ENCODE peak calls at places on chromosomes 1 and 21, in nine cellular contexts. One of them, this sample, is unnamed.

GRCh38 chr1:22320703-22321344 is 130.8 kb upstream of the ZBTB40 start:
- DNase-seq in endothelial cell: no peak
- DNase-seq in stimulated activated naive CD8-positive, alpha-beta T cell treated with anti-CD3 and anti-CD28 coated beads, Interleukin-15, amount 100 ng/mL, for 72 hours: no peak
- DNase-seq in occipital lobe: no peak
- DNase-seq in GM12865: no peak
- DNase-seq in aorta: no peak
- DNase-seq in ovary: no peak
- DNase-seq in stimulated activated CD4-positive, alpha-beta T cell treated with anti-CD3 and anti-CD28 coated beads, Interleukin-1b, Interleukin-23, amount 100 ng/mL, for 1 hour: no peak
- DNase-seq in PC-3: no peak
- DNase-seq in this sample: no peak

GRCh38 chr1:194225781-194226180 is 1039.4 kb upstream of the B3GALT2 start:
- DNase-seq in stimulated activated CD4-positive, alpha-beta T cell treated with anti-CD3 and anti-CD28 coated beads, Interleukin-1b, Interleukin-23, amount 100 ng/mL, for 1 hour: no peak
- DNase-seq in PC-3: no peak
- DNase-seq in ovary: no peak
- DNase-seq in aorta: no peak
- DNase-seq in endothelial cell: no peak
- DNase-seq in stimulated activated naive CD8-positive, alpha-beta T cell treated with anti-CD3 and anti-CD28 coated beads, Interleukin-15, amount 100 ng/mL, for 72 hours: no peak
- DNase-seq in occipital lobe: no peak
- DNase-seq in GM12865: peak
- DNase-seq in this sample: no peak

GRCh38 chr1:168097921-168098528 is 38.7 kb downstream of the GPR161 start:
- DNase-seq in occipital lobe: no peak
- DNase-seq in ovary: no peak
- DNase-seq in GM12865: no peak
- DNase-seq in stimulated activated naive CD8-positive, alpha-beta T cell treated with anti-CD3 and anti-CD28 coated beads, Interleukin-15, amount 100 ng/mL, for 72 hours: no peak
- DNase-seq in PC-3: no peak
- DNase-seq in endothelial cell: no peak
- DNase-seq in stimulated activated CD4-positive, alpha-beta T cell treated with anti-CD3 and anti-CD28 coated beads, Interleukin-1b, Interleukin-23, amount 100 ng/mL, for 1 hour: no peak
- DNase-seq in aorta: no peak
- DNase-seq in this sample: no peak

GRCh38 chr1:234621657-234622335 is 11.8 kb upstream of the IRF2BP2 start:
- DNase-seq in PC-3: no peak
- DNase-seq in stimulated activated CD4-positive, alpha-beta T cell treated with anti-CD3 and anti-CD28 coated beads, Interleukin-1b, Interleukin-23, amount 100 ng/mL, for 1 hour: no peak
- DNase-seq in ovary: no peak
- DNase-seq in occipital lobe: no peak
- DNase-seq in aorta: no peak
- DNase-seq in endothelial cell: no peak
- DNase-seq in stimulated activated naive CD8-positive, alpha-beta T cell treated with anti-CD3 and anti-CD28 coated beads, Interleukin-15, amount 100 ng/mL, for 72 hours: no peak
- DNase-seq in GM12865: no peak
- DNase-seq in this sample: no peak

GRCh38 chr1:152003846-152004442 is 10.3 kb upstream of the S100A10 start:
- DNase-seq in occipital lobe: no peak
- DNase-seq in PC-3: peak
- DNase-seq in GM12865: no peak
- DNase-seq in stimulated activated naive CD8-positive, alpha-beta T cell treated with anti-CD3 and anti-CD28 coated beads, Interleukin-15, amount 100 ng/mL, for 72 hours: no peak
- DNase-seq in endothelial cell: no peak
- DNase-seq in ovary: no peak
- DNase-seq in aorta: no peak
- DNase-seq in stimulated activated CD4-positive, alpha-beta T cell treated with anti-CD3 and anti-CD28 coated beads, Interleukin-1b, Interleukin-23, amount 100 ng/mL, for 1 hour: no peak
- DNase-seq in this sample: no peak

GRCh38 chr1:152398812-152399698 is 15.0 kb downstream of the CRNN start:
- DNase-seq in ovary: no peak
- DNase-seq in occipital lobe: no peak
- DNase-seq in stimulated activated CD4-positive, alpha-beta T cell treated with anti-CD3 and anti-CD28 coated beads, Interleukin-1b, Interleukin-23, amount 100 ng/mL, for 1 hour: no peak
- DNase-seq in stimulated activated naive CD8-positive, alpha-beta T cell treated with anti-CD3 and anti-CD28 coated beads, Interleukin-15, amount 100 ng/mL, for 72 hours: no peak
- DNase-seq in endothelial cell: peak
- DNase-seq in aorta: no peak
- DNase-seq in GM12865: peak
- DNase-seq in PC-3: peak
- DNase-seq in this sample: no peak

GRCh38 chr21:42159560-42160110 is 59.3 kb upstream of the ABCG1 start:
- DNase-seq in PC-3: no peak
- DNase-seq in aorta: no peak
- DNase-seq in stimulated activated naive CD8-positive, alpha-beta T cell treated with anti-CD3 and anti-CD28 coated beads, Interleukin-15, amount 100 ng/mL, for 72 hours: no peak
- DNase-seq in endothelial cell: no peak
- DNase-seq in occipital lobe: no peak
- DNase-seq in stimulated activated CD4-positive, alpha-beta T cell treated with anti-CD3 and anti-CD28 coated beads, Interleukin-1b, Interleukin-23, amount 100 ng/mL, for 1 hour: no peak
- DNase-seq in GM12865: no peak
- DNase-seq in ovary: no peak
- DNase-seq in this sample: no peak

GRCh38 chr1:155192346-155193274 is 15.1 kb downstream of the THBS3 start:
- DNase-seq in GM12865: no peak
- DNase-seq in ovary: peak
- DNase-seq in endothelial cell: no peak
- DNase-seq in PC-3: peak
- DNase-seq in stimulated activated naive CD8-positive, alpha-beta T cell treated with anti-CD3 and anti-CD28 coated beads, Interleukin-15, amount 100 ng/mL, for 72 hours: no peak
- DNase-seq in aorta: no peak
- DNase-seq in stimulated activated CD4-positive, alpha-beta T cell treated with anti-CD3 and anti-CD28 coated beads, Interleukin-1b, Interleukin-23, amount 100 ng/mL, for 1 hour: no peak
- DNase-seq in occipital lobe: no peak
- DNase-seq in this sample: no peak

GRCh38 chr21:28445081-28445830 is 547.4 kb downstream of the LTN1 start:
- DNase-seq in stimulated activated CD4-positive, alpha-beta T cell treated with anti-CD3 and anti-CD28 coated beads, Interleukin-1b, Interleukin-23, amount 100 ng/mL, for 1 hour: no peak
- DNase-seq in aorta: no peak
- DNase-seq in ovary: no peak
- DNase-seq in GM12865: no peak
- DNase-seq in stimulated activated naive CD8-positive, alpha-beta T cell treated with anti-CD3 and anti-CD28 coated beads, Interleukin-15, amount 100 ng/mL, for 72 hours: no peak
- DNase-seq in PC-3: peak
- DNase-seq in occipital lobe: no peak
- DNase-seq in endothelial cell: no peak
- DNase-seq in this sample: no peak

GRCh38 chr1:145696630-145696960 is 10.6 kb downstream of the PDZK1 start:
- DNase-seq in endothelial cell: no peak
- DNase-seq in occipital lobe: no peak
- DNase-seq in PC-3: no peak
- DNase-seq in aorta: no peak
- DNase-seq in stimulated activated CD4-positive, alpha-beta T cell treated with anti-CD3 and anti-CD28 coated beads, Interleukin-1b, Interleukin-23, amount 100 ng/mL, for 1 hour: no peak
- DNase-seq in GM12865: no peak
- DNase-seq in stimulated activated naive CD8-positive, alpha-beta T cell treated with anti-CD3 and anti-CD28 coated beads, Interleukin-15, amount 100 ng/mL, for 72 hours: no peak
- DNase-seq in ovary: no peak
- DNase-seq in this sample: no peak

GRCh38 chr1:20992327-20993056 is 184.2 kb downstream of the EIF4G3 start:
- DNase-seq in stimulated activated CD4-positive, alpha-beta T cell treated with anti-CD3 and anti-CD28 coated beads, Interleukin-1b, Interleukin-23, amount 100 ng/mL, for 1 hour: no peak
- DNase-seq in ovary: no peak
- DNase-seq in stimulated activated naive CD8-positive, alpha-beta T cell treated with anti-CD3 and anti-CD28 coated beads, Interleukin-15, amount 100 ng/mL, for 72 hours: no peak
- DNase-seq in aorta: no peak
- DNase-seq in GM12865: peak
- DNase-seq in endothelial cell: no peak
- DNase-seq in PC-3: no peak
- DNase-seq in occipital lobe: no peak
- DNase-seq in this sample: no peak

GRCh38 chr21:36909423-36909822 is 57.0 kb downstream of the HLCS start:
- DNase-seq in stimulated activated CD4-positive, alpha-beta T cell treated with anti-CD3 and anti-CD28 coated beads, Interleukin-1b, Interleukin-23, amount 100 ng/mL, for 1 hour: no peak
- DNase-seq in aorta: no peak
- DNase-seq in ovary: no peak
- DNase-seq in GM12865: no peak
- DNase-seq in PC-3: no peak
- DNase-seq in endothelial cell: no peak
- DNase-seq in occipital lobe: no peak
- DNase-seq in stimulated activated naive CD8-positive, alpha-beta T cell treated with anti-CD3 and anti-CD28 coated beads, Interleukin-15, amount 100 ng/mL, for 72 hours: no peak
- DNase-seq in this sample: no peak

GRCh38 chr1:2555634-2556276 is 416 bp upstream of the TNFRSF14 start:
- DNase-seq in occipital lobe: no peak
- DNase-seq in stimulated activated naive CD8-positive, alpha-beta T cell treated with anti-CD3 and anti-CD28 coated beads, Interleukin-15, amount 100 ng/mL, for 72 hours: peak
- DNase-seq in PC-3: peak
- DNase-seq in GM12865: peak
- DNase-seq in endothelial cell: no peak
- DNase-seq in ovary: peak
- DNase-seq in stimulated activated CD4-positive, alpha-beta T cell treated with anti-CD3 and anti-CD28 coated beads, Interleukin-1b, Interleukin-23, amount 100 ng/mL, for 1 hour: no peak
- DNase-seq in aorta: peak
- DNase-seq in this sample: no peak

GRCh38 chr1:205493241-205494085 is 11.0 kb upstream of the CDK18 start:
- DNase-seq in ovary: peak
- DNase-seq in stimulated activated naive CD8-positive, alpha-beta T cell treated with anti-CD3 and anti-CD28 coated beads, Interleukin-15, amount 100 ng/mL, for 72 hours: peak
- DNase-seq in aorta: peak
- DNase-seq in GM12865: no peak
- DNase-seq in stimulated activated CD4-positive, alpha-beta T cell treated with anti-CD3 and anti-CD28 coated beads, Interleukin-1b, Interleukin-23, amount 100 ng/mL, for 1 hour: no peak
- DNase-seq in PC-3: peak
- DNase-seq in endothelial cell: no peak
- DNase-seq in occipital lobe: no peak
- DNase-seq in this sample: no peak

GRCh38 chr21:42562258-42562657 is 48.6 kb downstream of the SLC37A1 start:
- DNase-seq in aorta: no peak
- DNase-seq in occipital lobe: no peak
- DNase-seq in PC-3: no peak
- DNase-seq in stimulated activated CD4-positive, alpha-beta T cell treated with anti-CD3 and anti-CD28 coated beads, Interleukin-1b, Interleukin-23, amount 100 ng/mL, for 1 hour: no peak
- DNase-seq in ovary: no peak
- DNase-seq in GM12865: no peak
- DNase-seq in stimulated activated naive CD8-positive, alpha-beta T cell treated with anti-CD3 and anti-CD28 coated beads, Interleukin-15, amount 100 ng/mL, for 72 hours: no peak
- DNase-seq in endothelial cell: no peak
- DNase-seq in this sample: no peak

GRCh38 chr1:169941982-169942830 is 48.5 kb upstream of the SCYL3 start:
- DNase-seq in GM12865: no peak
- DNase-seq in stimulated activated naive CD8-positive, alpha-beta T cell treated with anti-CD3 and anti-CD28 coated beads, Interleukin-15, amount 100 ng/mL, for 72 hours: no peak
- DNase-seq in occipital lobe: no peak
- DNase-seq in endothelial cell: no peak
- DNase-seq in ovary: no peak
- DNase-seq in aorta: no peak
- DNase-seq in stimulated activated CD4-positive, alpha-beta T cell treated with anti-CD3 and anti-CD28 coated beads, Interleukin-1b, Interleukin-23, amount 100 ng/mL, for 1 hour: no peak
- DNase-seq in PC-3: peak
- DNase-seq in this sample: no peak

GRCh38 chr1:12300706-12301105 is 70.9 kb downstream of the VPS13D start:
- DNase-seq in stimulated activated CD4-positive, alpha-beta T cell treated with anti-CD3 and anti-CD28 coated beads, Interleukin-1b, Interleukin-23, amount 100 ng/mL, for 1 hour: no peak
- DNase-seq in ovary: no peak
- DNase-seq in endothelial cell: no peak
- DNase-seq in PC-3: no peak
- DNase-seq in stimulated activated naive CD8-positive, alpha-beta T cell treated with anti-CD3 and anti-CD28 coated beads, Interleukin-15, amount 100 ng/mL, for 72 hours: no peak
- DNase-seq in GM12865: no peak
- DNase-seq in aorta: no peak
- DNase-seq in occipital lobe: no peak
- DNase-seq in this sample: no peak

GRCh38 chr21:45091540-45092322 is 17.4 kb downstream of the ADARB1 start:
- DNase-seq in occipital lobe: no peak
- DNase-seq in stimulated activated CD4-positive, alpha-beta T cell treated with anti-CD3 and anti-CD28 coated beads, Interleukin-1b, Interleukin-23, amount 100 ng/mL, for 1 hour: no peak
- DNase-seq in GM12865: no peak
- DNase-seq in endothelial cell: no peak
- DNase-seq in ovary: no peak
- DNase-seq in stimulated activated naive CD8-positive, alpha-beta T cell treated with anti-CD3 and anti-CD28 coated beads, Interleukin-15, amount 100 ng/mL, for 72 hours: no peak
- DNase-seq in aorta: no peak
- DNase-seq in PC-3: no peak
- DNase-seq in this sample: no peak

GRCh38 chr1:14390816-14391215 is 207.7 kb upstream of the KAZN start:
- DNase-seq in occipital lobe: no peak
- DNase-seq in endothelial cell: no peak
- DNase-seq in aorta: no peak
- DNase-seq in PC-3: no peak
- DNase-seq in GM12865: no peak
- DNase-seq in stimulated activated naive CD8-positive, alpha-beta T cell treated with anti-CD3 and anti-CD28 coated beads, Interleukin-15, amount 100 ng/mL, for 72 hours: no peak
- DNase-seq in stimulated activated CD4-positive, alpha-beta T cell treated with anti-CD3 and anti-CD28 coated beads, Interleukin-1b, Interleukin-23, amount 100 ng/mL, for 1 hour: no peak
- DNase-seq in ovary: no peak
- DNase-seq in this sample: no peak

GRCh38 chr1:226677121-226678020 is 61.7 kb downstream of the ITPKB start:
- DNase-seq in stimulated activated naive CD8-positive, alpha-beta T cell treated with anti-CD3 and anti-CD28 coated beads, Interleukin-15, amount 100 ng/mL, for 72 hours: peak
- DNase-seq in stimulated activated CD4-positive, alpha-beta T cell treated with anti-CD3 and anti-CD28 coated beads, Interleukin-1b, Interleukin-23, amount 100 ng/mL, for 1 hour: peak
- DNase-seq in GM12865: peak
- DNase-seq in endothelial cell: no peak
- DNase-seq in occipital lobe: peak
- DNase-seq in ovary: peak
- DNase-seq in aorta: peak
- DNase-seq in PC-3: peak
- DNase-seq in this sample: no peak

GRCh38 chr1:179079113-179079761 is 2.6 kb upstream of the TOR3A start:
- DNase-seq in endothelial cell: peak
- DNase-seq in ovary: no peak
- DNase-seq in occipital lobe: peak
- DNase-seq in stimulated activated CD4-positive, alpha-beta T cell treated with anti-CD3 and anti-CD28 coated beads, Interleukin-1b, Interleukin-23, amount 100 ng/mL, for 1 hour: peak
- DNase-seq in GM12865: peak
- DNase-seq in stimulated activated naive CD8-positive, alpha-beta T cell treated with anti-CD3 and anti-CD28 coated beads, Interleukin-15, amount 100 ng/mL, for 72 hours: peak
- DNase-seq in aorta: no peak
- DNase-seq in PC-3: peak
- DNase-seq in this sample: peak

GRCh38 chr1:77831976-77832695 is 52.7 kb downstream of the MIGA1 start:
- DNase-seq in endothelial cell: no peak
- DNase-seq in GM12865: no peak
- DNase-seq in occipital lobe: no peak
- DNase-seq in stimulated activated naive CD8-positive, alpha-beta T cell treated with anti-CD3 and anti-CD28 coated beads, Interleukin-15, amount 100 ng/mL, for 72 hours: no peak
- DNase-seq in PC-3: peak
- DNase-seq in stimulated activated CD4-positive, alpha-beta T cell treated with anti-CD3 and anti-CD28 coated beads, Interleukin-1b, Interleukin-23, amount 100 ng/mL, for 1 hour: no peak
- DNase-seq in ovary: no peak
- DNase-seq in aorta: no peak
- DNase-seq in this sample: no peak

This sample was measured in nephron progenitor cell.